ENCODE peak calls at places on chromosomes 3 and 15, in five cellular contexts. S is CD8-positive, alpha-beta T cell; T is GM23338; Y is fibroblast of the aortic adventitia; B is neural progenitor cell. M is an unnamed sample.

GRCh38 chr3:40477671-40478070 is 749 bp downstream of the ZNF619 start:
- DNase-seq in S (no peak), T (no peak), Y (no peak), B (no peak), M (no peak)

GRCh38 chr3:5019411-5020261 is 40.4 kb downstream of the BHLHE40 start:
- DNase-seq in S (peak), T (no peak), Y (no peak), B (no peak), M (no peak)

GRCh38 chr3:8843347-8843746 is 73.9 kb upstream of the OXTR start:
- DNase-seq in S (no peak), T (no peak), Y (no peak), B (no peak), M (no peak)

GRCh38 chr15:83516935-83517334 is 69.8 kb downstream of the SH3GL3 start:
- DNase-seq in S (no peak), T (no peak), Y (peak), B (no peak), M (no peak)

GRCh38 chr3:73569246-73569760 is 55.4 kb downstream of the PDZRN3 start:
- DNase-seq in S (no peak), T (no peak), Y (no peak), B (no peak), M (no peak)

GRCh38 chr15:93302080-93302765 is 213.2 kb upstream of the RGMA start:
- DNase-seq in S (no peak), T (no peak), Y (no peak), B (no peak), M (no peak)

GRCh38 chr15:67781061-67781460 is 44.2 kb upstream of the SKOR1 start:
- DNase-seq in S (no peak), T (no peak), Y (no peak), B (no peak), M (no peak)

GRCh38 chr3:108914774-108915641 is 38.7 kb downstream of the GUCA1C start:
- DNase-seq in S (peak), T (peak), Y (peak), B (peak), M (peak)

GRCh38 chr3:77370413-77370812 is 330.5 kb downstream of the ROBO2 start:
- DNase-seq in S (no peak), T (no peak), Y (no peak), B (no peak), M (no peak)

GRCh38 chr15:58331903-58332675 is 99.7 kb upstream of the LIPC start:
- DNase-seq in S (peak), T (peak), Y (peak), B (peak), M (peak)

GRCh38 chr3:170090601-170090981 is 52.8 kb downstream of the GPR160 start:
- DNase-seq in S (no peak), T (no peak), Y (no peak), B (no peak), M (no peak)

GRCh38 chr3:191330309-191330712 is at the start of gene UTS2B:
- DNase-seq in S (no peak), T (peak), Y (peak), B (peak), M (peak)

GRCh38 chr3:141412087-141412935 is 44.0 kb downstream of the ZBTB38 start:
- DNase-seq in S (peak), T (peak), Y (peak), B (peak), M (peak)

GRCh38 chr3:141412936-141413354 is 44.6 kb downstream of the ZBTB38 start:
- DNase-seq in S (no peak), T (no peak), Y (peak), B (peak), M (peak)

GRCh38 chr3:141408596-141408995 is 40.3 kb downstream of the ZBTB38 start:
- DNase-seq in S (no peak), T (no peak), Y (no peak), B (no peak), M (no peak)

GRCh38 chr3:141410861-141411771 is 42.8 kb downstream of the ZBTB38 start:
- DNase-seq in S (peak), T (no peak), Y (peak), B (no peak), M (peak)

DNA sequence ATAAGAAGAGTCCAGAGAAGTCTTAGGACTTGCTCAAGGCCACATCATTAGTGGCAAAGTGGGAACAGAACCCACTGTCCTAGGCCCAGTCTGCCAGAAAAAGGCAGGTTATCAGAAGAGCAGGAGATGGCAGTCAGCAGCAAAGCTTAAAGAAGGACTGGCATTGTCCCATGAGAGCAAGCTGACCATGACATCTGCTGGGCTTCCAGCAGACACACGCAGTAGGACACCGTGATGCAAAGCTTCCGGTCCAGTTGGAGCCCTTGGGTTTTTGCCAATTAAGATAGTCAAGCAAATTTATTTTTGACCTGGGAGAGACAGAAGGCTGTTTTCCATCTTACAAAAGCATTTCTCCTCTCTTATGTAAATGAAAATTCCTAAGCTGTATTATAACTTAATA is 42.1 kb downstream of the ZBTB38 start:
- DNase-seq in S (no peak), T (no peak), Y (peak), B (no peak), M (no peak)
- H3K4me3 ChIP-seq in S (no peak), T (no peak), Y (no peak), B (no peak), M (no peak)

GRCh38 chr3:194130211-194130610 is 5.7 kb upstream of the HES1 start:
- DNase-seq in S (no peak), T (no peak), Y (no peak), B (no peak), M (no peak)

GRCh38 chr3:194129581-194130133 is 6.3 kb upstream of the HES1 start:
- DNase-seq in S (no peak), T (peak), Y (peak), B (peak), M (no peak)

GRCh38 chr3:194126790-194127189 is 9.2 kb upstream of the HES1 start:
- DNase-seq in S (no peak), T (no peak), Y (no peak), B (no peak), M (no peak)

GRCh38 chr3:194130807-194131589 is 5.0 kb upstream of the HES1 start:
- DNase-seq in S (peak), T (peak), Y (no peak), B (peak), M (no peak)

GRCh38 chr3:194128202-194128907 is 7.6 kb upstream of the HES1 start:
- DNase-seq in S (no peak), T (no peak), Y (no peak), B (no peak), M (no peak)
- TF ChIP-seq CTCF in S (no peak), T (no peak), Y (no peak), B (no peak), M (no peak)

DNA sequence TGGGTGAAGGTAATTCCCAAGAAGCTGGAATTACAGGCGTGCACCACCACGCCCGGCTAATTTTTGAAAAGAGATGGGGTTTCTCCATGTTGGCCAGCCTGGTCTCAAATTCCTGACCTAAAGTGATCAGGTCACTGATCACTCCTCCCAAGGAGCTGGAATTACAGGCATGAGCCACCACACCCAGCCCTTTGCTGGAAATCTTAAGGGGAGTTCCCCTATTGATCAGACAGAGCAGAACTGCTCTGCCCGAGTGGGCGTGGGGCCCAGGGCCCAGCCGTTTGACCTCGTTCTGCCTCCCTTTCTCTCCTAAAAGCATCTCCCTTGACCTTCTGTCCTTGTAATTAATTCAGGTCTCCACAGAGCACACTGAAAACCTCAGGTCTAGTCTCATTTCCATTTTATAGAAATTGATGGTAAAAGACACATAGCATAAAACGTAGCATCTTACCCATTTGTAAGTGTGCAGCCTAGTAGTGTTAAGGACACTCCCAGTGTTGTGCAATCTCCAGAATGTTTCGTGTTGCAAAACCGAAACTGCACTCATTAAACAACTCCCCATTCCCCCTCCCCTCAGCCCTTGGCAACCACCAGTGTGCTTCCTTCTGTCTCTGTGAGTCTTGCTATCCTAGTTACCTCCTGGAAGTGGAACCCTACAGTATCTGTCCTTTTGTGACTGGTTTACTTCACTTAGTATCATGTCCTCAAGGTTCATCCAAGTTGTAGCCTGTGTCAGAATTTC is 89.3 kb downstream of the SLCO3A1 start:
- DNase-seq in S (peak), T (no peak), Y (peak), B (no peak), M (no peak)
- H3K4me3 ChIP-seq in S (no peak), T (no peak), Y (peak), B (no peak), M (no peak)

GRCh38 chr3:15152166-15152565 is 53.2 kb upstream of the RBSN start:
- DNase-seq in S (no peak), T (no peak), Y (no peak), B (no peak), M (peak)

GRCh38 chr3:15151166-15151565 is 52.2 kb upstream of the RBSN start:
- DNase-seq in S (no peak), T (no peak), Y (peak), B (no peak), M (no peak)

GRCh38 chr3:15154326-15154725 is 51.7 kb upstream of the CAPN7 start:
- DNase-seq in S (no peak), T (no peak), Y (no peak), B (no peak), M (no peak)

GRCh38 chr3:15153103-15153502 is 52.9 kb upstream of the CAPN7 start:
- DNase-seq in S (no peak), T (no peak), Y (no peak), B (no peak), M (no peak)

GRCh38 chr3:15148614-15149013 is 49.7 kb upstream of the RBSN start:
- DNase-seq in S (no peak), T (peak), Y (peak), B (peak), M (no peak)
- TF ChIP-seq CTCF in S (no peak), T (peak), Y (no peak), B (no peak), M (no peak)

GRCh38 chr3:98885851-98886250 is 15.6 kb downstream of the DCBLD2 start:
- DNase-seq in S (no peak), T (no peak), Y (peak), B (no peak), M (no peak)
- H3K4me3 ChIP-seq in S (no peak), T (no peak), Y (no peak), B (no peak), M (no peak)

GRCh38 chr15:37881237-37882013 is 53.0 kb upstream of the TMCO5A start:
- DNase-seq in S (no peak), T (no peak), Y (no peak), B (no peak), M (no peak)

GRCh38 chr15:37882640-37883039 is 51.8 kb upstream of the TMCO5A start:
- DNase-seq in S (no peak), T (no peak), Y (no peak), B (no peak), M (no peak)

GRCh38 chr15:37880009-37880834 is 54.2 kb upstream of the TMCO5A start:
- DNase-seq in S (no peak), T (peak), Y (peak), B (peak), M (peak)

GRCh38 chr15:37877851-37878577 is 56.4 kb upstream of the TMCO5A start:
- DNase-seq in S (no peak), T (no peak), Y (peak), B (no peak), M (peak)

DNA sequence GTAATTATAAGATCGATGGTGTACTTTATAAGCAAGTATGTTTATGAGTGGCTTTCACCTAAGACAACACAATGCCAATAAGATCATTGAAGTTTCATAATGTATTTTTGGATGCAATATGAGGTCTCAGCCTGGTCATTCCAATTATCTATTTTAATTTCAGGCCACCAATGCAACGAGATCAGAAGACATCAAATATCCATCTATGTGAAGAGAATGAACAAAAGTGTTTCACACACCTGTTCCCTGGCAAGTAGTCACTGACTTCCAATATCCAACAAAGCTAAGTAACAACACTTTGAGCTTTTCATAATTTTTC is 53.6 kb upstream of the TMCO5A start:
- DNase-seq in S (no peak), T (no peak), Y (no peak), B (no peak), M (no peak)
- TF ChIP-seq CTCF in S (no peak), T (no peak), Y (no peak), B (no peak), M (no peak)

M was measured in endothelial cell of umbilical vein.